ENCODE peak calls at places on chromosomes 11 and 22, in nine cellular contexts. One of them, this sample, is unnamed.

GRCh38 chr22:44585559-44586121 is 87.6 kb upstream of the RTL6 start:
- DNase-seq in IMR-90: no peak
- DNase-seq in tibial artery: no peak
- DNase-seq in psoas muscle: no peak
- DNase-seq in transverse colon: no peak
- DNase-seq in suprapubic skin: peak; percentile 78
- DNase-seq in thoracic aorta: no peak
- DNase-seq in A673: no peak
- DNase-seq in uterus: peak; percentile 11
- DNase-seq in this sample: no peak

GRCh38 chr11:109075976-109076375 is 346.0 kb upstream of the C11orf87 start:
- DNase-seq in tibial artery: no peak
- DNase-seq in transverse colon: no peak
- DNase-seq in psoas muscle: no peak
- DNase-seq in uterus: no peak
- DNase-seq in thoracic aorta: no peak
- DNase-seq in A673: no peak
- DNase-seq in IMR-90: no peak
- DNase-seq in suprapubic skin: no peak
- DNase-seq in this sample: peak; percentile 25

GRCh38 chr11:2924821-2925675 is 4.2 kb downstream of the PHLDA2 start:
- DNase-seq in IMR-90: no peak
- DNase-seq in suprapubic skin: no peak
- DNase-seq in thoracic aorta: no peak
- DNase-seq in A673: no peak
- DNase-seq in psoas muscle: no peak
- DNase-seq in tibial artery: no peak
- DNase-seq in uterus: no peak
- DNase-seq in transverse colon: peak; percentile 70
- DNase-seq in this sample: no peak

GRCh38 chr22:25013634-25014033 is 61.1 kb downstream of the KIAA1671 start:
- DNase-seq in transverse colon: peak; percentile 75
- DNase-seq in suprapubic skin: no peak
- DNase-seq in uterus: peak; percentile 52
- DNase-seq in thoracic aorta: no peak
- DNase-seq in A673: no peak
- DNase-seq in tibial artery: no peak
- DNase-seq in IMR-90: no peak
- DNase-seq in psoas muscle: no peak
- DNase-seq in this sample: no peak

GRCh38 chr11:73392108-73393010 is 16.2 kb downstream of the RELT start:
- DNase-seq in transverse colon: no peak
- DNase-seq in uterus: no peak
- DNase-seq in tibial artery: no peak
- DNase-seq in A673: no peak
- DNase-seq in psoas muscle: no peak
- DNase-seq in suprapubic skin: no peak
- DNase-seq in thoracic aorta: no peak
- DNase-seq in IMR-90: no peak
- DNase-seq in this sample: no peak

GRCh38 chr11:28701760-28702449 is 593.7 kb downstream of the METTL15 start:
- DNase-seq in suprapubic skin: no peak
- DNase-seq in IMR-90: no peak
- DNase-seq in A673: peak; percentile 87
- DNase-seq in thoracic aorta: no peak
- DNase-seq in tibial artery: no peak
- DNase-seq in psoas muscle: no peak
- DNase-seq in transverse colon: no peak
- DNase-seq in uterus: no peak
- DNase-seq in this sample: no peak

GRCh38 chr11:118633979-118634378 is 26.6 kb downstream of the PHLDB1 start:
- DNase-seq in transverse colon: no peak
- DNase-seq in psoas muscle: no peak
- DNase-seq in IMR-90: peak; percentile 44
- DNase-seq in suprapubic skin: no peak
- DNase-seq in tibial artery: no peak
- DNase-seq in A673: no peak
- DNase-seq in uterus: no peak
- DNase-seq in thoracic aorta: no peak
- DNase-seq in this sample: no peak

GRCh38 chr11:2581151-2581930 is 118.5 kb downstream of the KCNQ1OT1 start:
- DNase-seq in suprapubic skin: peak; percentile 63
- DNase-seq in transverse colon: peak; percentile 9
- DNase-seq in uterus: no peak
- DNase-seq in psoas muscle: peak; percentile 11
- DNase-seq in IMR-90: no peak
- DNase-seq in A673: no peak
- DNase-seq in tibial artery: peak; percentile 17
- DNase-seq in thoracic aorta: no peak
- DNase-seq in this sample: no peak

GRCh38 chr11:63343130-63343529 is 26.5 kb upstream of the SLC22A9 start:
- DNase-seq in suprapubic skin: no peak
- DNase-seq in A673: no peak
- DNase-seq in uterus: no peak
- DNase-seq in transverse colon: no peak
- DNase-seq in psoas muscle: no peak
- DNase-seq in thoracic aorta: no peak
- DNase-seq in IMR-90: no peak
- DNase-seq in tibial artery: no peak
- DNase-seq in this sample: no peak

GRCh38 chr11:69413993-69414392 is 67.5 kb upstream of the LINC01488 start:
- DNase-seq in thoracic aorta: no peak
- DNase-seq in uterus: no peak
- DNase-seq in tibial artery: no peak
- DNase-seq in transverse colon: no peak
- DNase-seq in IMR-90: no peak
- DNase-seq in psoas muscle: no peak
- DNase-seq in A673: no peak
- DNase-seq in suprapubic skin: no peak
- DNase-seq in this sample: no peak

GRCh38 chr11:64842366-64842759 is 2.1 kb downstream of the CDC42BPG start:
- DNase-seq in psoas muscle: no peak
- DNase-seq in thoracic aorta: no peak
- DNase-seq in suprapubic skin: no peak
- DNase-seq in IMR-90: no peak
- DNase-seq in tibial artery: no peak
- DNase-seq in uterus: no peak
- DNase-seq in A673: no peak
- DNase-seq in transverse colon: no peak
- DNase-seq in this sample: no peak

GRCh38 chr11:127693686-127694085 is 693.1 kb upstream of the KIRREL3 start:
- DNase-seq in suprapubic skin: no peak
- DNase-seq in tibial artery: no peak
- DNase-seq in uterus: no peak
- DNase-seq in IMR-90: no peak
- DNase-seq in thoracic aorta: no peak
- DNase-seq in psoas muscle: no peak
- DNase-seq in A673: no peak
- DNase-seq in transverse colon: no peak
- DNase-seq in this sample: no peak

GRCh38 chr11:61714316-61714715 is 34.1 kb downstream of the DAGLA start:
- DNase-seq in suprapubic skin: no peak
- DNase-seq in transverse colon: no peak
- DNase-seq in IMR-90: no peak
- DNase-seq in A673: no peak
- DNase-seq in psoas muscle: no peak
- DNase-seq in thoracic aorta: no peak
- DNase-seq in tibial artery: no peak
- DNase-seq in uterus: no peak
- DNase-seq in this sample: no peak

GRCh38 chr11:61467609-61468401 is 37.9 kb downstream of the SDHAF2 start:
- DNase-seq in thoracic aorta: no peak
- DNase-seq in suprapubic skin: no peak
- DNase-seq in transverse colon: no peak
- DNase-seq in A673: no peak
- DNase-seq in uterus: no peak
- DNase-seq in psoas muscle: no peak
- DNase-seq in IMR-90: no peak
- DNase-seq in tibial artery: no peak
- DNase-seq in this sample: no peak

DNA sequence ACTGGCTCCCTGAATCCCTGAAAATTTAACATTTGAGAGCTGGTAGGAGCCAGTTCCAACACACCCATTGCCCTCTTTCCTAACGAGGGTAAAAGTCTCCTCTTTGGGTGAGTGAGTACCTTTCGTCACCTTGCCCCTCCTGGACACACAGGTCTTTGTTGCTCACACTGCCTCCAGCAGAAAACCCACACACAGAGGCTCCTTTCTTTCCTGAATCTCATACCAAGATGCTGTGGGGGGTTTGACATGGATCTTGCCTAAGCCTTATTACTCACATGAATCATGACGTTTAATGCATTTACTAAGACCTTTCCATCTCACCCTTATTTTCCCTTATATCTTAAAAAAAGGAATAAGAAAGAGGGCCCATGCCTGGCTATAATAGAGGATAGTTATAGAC is 53.0 kb downstream of the PARVA start:
- DNase-seq in psoas muscle: no peak
- DNase-seq in IMR-90: peak; percentile 77
- DNase-seq in uterus: no peak
- DNase-seq in suprapubic skin: no peak
- DNase-seq in A673: no peak
- DNase-seq in transverse colon: no peak
- DNase-seq in tibial artery: no peak
- DNase-seq in thoracic aorta: no peak
- DNase-seq in this sample: no peak
- H3K4me1 ChIP-seq in psoas muscle: peaks cover 3% of the 10 kb centered on the region
- H3K4me1 ChIP-seq in IMR-90: peaks cover 37% of the 10 kb centered on the region
- H3K4me1 ChIP-seq in uterus: peaks cover 7% of the 10 kb centered on the region
- H3K4me1 ChIP-seq in suprapubic skin: peaks cover 45% of the 10 kb centered on the region
- H3K4me1 ChIP-seq in A673: peaks cover 21% of the 10 kb centered on the region
- H3K4me1 ChIP-seq in transverse colon: peaks cover 61% of the 10 kb centered on the region
- H3K4me1 ChIP-seq in tibial artery: peaks cover 53% of the 10 kb centered on the region
- H3K4me1 ChIP-seq in thoracic aorta: peaks cover 44% of the 10 kb centered on the region
- H3K4me1 ChIP-seq in this sample: peaks cover 8% of the 10 kb centered on the region

GRCh38 chr11:96103102-96103501 is 179.2 kb upstream of the MTMR2 start:
- DNase-seq in uterus: no peak
- DNase-seq in tibial artery: no peak
- DNase-seq in suprapubic skin: no peak
- DNase-seq in A673: no peak
- DNase-seq in IMR-90: peak; percentile 23
- DNase-seq in transverse colon: no peak
- DNase-seq in psoas muscle: no peak
- DNase-seq in thoracic aorta: no peak
- DNase-seq in this sample: no peak

GRCh38 chr11:96103721-96104120 is 179.8 kb upstream of the MTMR2 start:
- DNase-seq in tibial artery: no peak
- DNase-seq in transverse colon: no peak
- DNase-seq in uterus: no peak
- DNase-seq in thoracic aorta: no peak
- DNase-seq in IMR-90: no peak
- DNase-seq in suprapubic skin: no peak
- DNase-seq in psoas muscle: no peak
- DNase-seq in A673: no peak
- DNase-seq in this sample: no peak

GRCh38 chr11:96105944-96106343 is 182.0 kb upstream of the MTMR2 start:
- DNase-seq in tibial artery: no peak
- DNase-seq in IMR-90: no peak
- DNase-seq in thoracic aorta: no peak
- DNase-seq in psoas muscle: no peak
- DNase-seq in suprapubic skin: no peak
- DNase-seq in A673: no peak
- DNase-seq in uterus: no peak
- DNase-seq in transverse colon: no peak
- DNase-seq in this sample: no peak

GRCh38 chr11:96107143-96107829 is 183.4 kb upstream of the MTMR2 start:
- DNase-seq in suprapubic skin: no peak
- DNase-seq in IMR-90: no peak
- DNase-seq in tibial artery: no peak
- DNase-seq in thoracic aorta: no peak
- DNase-seq in uterus: no peak
- DNase-seq in psoas muscle: no peak
- DNase-seq in A673: no peak
- DNase-seq in transverse colon: no peak
- DNase-seq in this sample: no peak

GRCh38 chr11:96105197-96105895 is 181.4 kb upstream of the MTMR2 start:
- DNase-seq in uterus: no peak
- DNase-seq in suprapubic skin: no peak
- DNase-seq in thoracic aorta: no peak
- DNase-seq in A673: peak; percentile 34
- DNase-seq in IMR-90: no peak
- DNase-seq in psoas muscle: no peak
- DNase-seq in tibial artery: no peak
- DNase-seq in transverse colon: no peak
- DNase-seq in this sample: no peak
- H3K27ac ChIP-seq in uterus: no peak overlapping the region
- H3K27ac ChIP-seq in suprapubic skin: no peak overlapping the region
- H3K27ac ChIP-seq in thoracic aorta: no peak overlapping the region
- H3K27ac ChIP-seq in A673: no peak overlapping the region
- H3K27ac ChIP-seq in IMR-90: no peak overlapping the region
- H3K27ac ChIP-seq in psoas muscle: no peak overlapping the region
- H3K27ac ChIP-seq in tibial artery: no peak overlapping the region
- H3K27ac ChIP-seq in transverse colon: no peak overlapping the region
- H3K27ac ChIP-seq in this sample: no peak overlapping the region

GRCh38 chr11:37525336-37525735 is 927.3 kb upstream of the RAG2 start:
- DNase-seq in tibial artery: no peak
- DNase-seq in uterus: no peak
- DNase-seq in IMR-90: peak; percentile 38
- DNase-seq in transverse colon: no peak
- DNase-seq in suprapubic skin: no peak
- DNase-seq in psoas muscle: no peak
- DNase-seq in A673: peak; percentile 37
- DNase-seq in thoracic aorta: no peak
- DNase-seq in this sample: no peak
- TF ChIP-seq CTCF in tibial artery: no peak
- TF ChIP-seq CTCF in uterus: no peak
- TF ChIP-seq CTCF in IMR-90: peak; percentile 52
- TF ChIP-seq CTCF in transverse colon: no peak
- TF ChIP-seq CTCF in suprapubic skin: no peak
- TF ChIP-seq CTCF in psoas muscle: no peak
- TF ChIP-seq CTCF in A673: peak; percentile 57
- TF ChIP-seq CTCF in thoracic aorta: no peak
- TF ChIP-seq CTCF in this sample: no peak

GRCh38 chr11:12167098-12167999 is 57.0 kb downstream of the MICAL2 start:
- DNase-seq in A673: peak; percentile 70
- DNase-seq in transverse colon: peak; percentile 74
- DNase-seq in psoas muscle: no peak
- DNase-seq in IMR-90: peak; percentile 97
- DNase-seq in uterus: no peak
- DNase-seq in thoracic aorta: peak; percentile 78
- DNase-seq in tibial artery: no peak
- DNase-seq in suprapubic skin: no peak
- DNase-seq in this sample: no peak

GRCh38 chr11:12169822-12170221 is 59.4 kb downstream of the MICAL2 start:
- DNase-seq in A673: no peak
- DNase-seq in transverse colon: no peak
- DNase-seq in suprapubic skin: no peak
- DNase-seq in tibial artery: no peak
- DNase-seq in psoas muscle: no peak
- DNase-seq in IMR-90: no peak
- DNase-seq in thoracic aorta: no peak
- DNase-seq in uterus: no peak
- DNase-seq in this sample: no peak

GRCh38 chr11:12170501-12170900 is 60.1 kb downstream of the MICAL2 start:
- DNase-seq in A673: no peak
- DNase-seq in IMR-90: no peak
- DNase-seq in tibial artery: no peak
- DNase-seq in psoas muscle: no peak
- DNase-seq in thoracic aorta: no peak
- DNase-seq in transverse colon: no peak
- DNase-seq in uterus: no peak
- DNase-seq in suprapubic skin: no peak
- DNase-seq in this sample: no peak

GRCh38 chr11:12166299-12167092 is 56.1 kb downstream of the MICAL2 start:
- DNase-seq in IMR-90: no peak
- DNase-seq in uterus: no peak
- DNase-seq in psoas muscle: no peak
- DNase-seq in tibial artery: no peak
- DNase-seq in suprapubic skin: no peak
- DNase-seq in transverse colon: no peak
- DNase-seq in A673: no peak
- DNase-seq in thoracic aorta: no peak
- DNase-seq in this sample: no peak

GRCh38 chr11:12168114-12168513 is 57.7 kb downstream of the MICAL2 start:
- DNase-seq in A673: no peak
- DNase-seq in IMR-90: no peak
- DNase-seq in transverse colon: no peak
- DNase-seq in psoas muscle: no peak
- DNase-seq in uterus: no peak
- DNase-seq in tibial artery: no peak
- DNase-seq in thoracic aorta: no peak
- DNase-seq in suprapubic skin: no peak
- DNase-seq in this sample: no peak
- H3K4me1 ChIP-seq in A673: peaks cover 6% of the 10 kb centered on the region
- H3K4me1 ChIP-seq in IMR-90: peaks cover 42% of the 10 kb centered on the region
- H3K4me1 ChIP-seq in transverse colon: peaks cover 73% of the 10 kb centered on the region
- H3K4me1 ChIP-seq in psoas muscle: peaks cover 12% of the 10 kb centered on the region
- H3K4me1 ChIP-seq in uterus: peaks cover 4% of the 10 kb centered on the region
- H3K4me1 ChIP-seq in tibial artery: peaks cover 66% of the 10 kb centered on the region
- H3K4me1 ChIP-seq in thoracic aorta: peaks cover 60% of the 10 kb centered on the region
- H3K4me1 ChIP-seq in suprapubic skin: peaks cover 29% of the 10 kb centered on the region
- H3K4me1 ChIP-seq in this sample: peaks cover 46% of the 10 kb centered on the region

This sample was measured in testis.